ENCODE peak calls at places on chromosome 21, in seven cellular contexts. S is CD8-positive, alpha-beta T cell; N is Peyer's patch; J is stomach; C is spleen; H is coronary artery; E is AG04450. Z is an unnamed sample.

GRCh38 chr21:35256468-35256988 is 207.4 kb upstream of the RUNX1 start:
- DNase-seq in N (peak), J (peak), S (no peak), H (peak), C (no peak), E (peak), Z (peak)

GRCh38 chr21:45002381-45003204 is 62.8 kb downstream of the SLX9 start:
- DNase-seq in H (no peak), S (no peak), J (no peak), N (no peak), E (no peak), C (peak), Z (peak)

GRCh38 chr21:45112371-45112770 is 38.0 kb downstream of the ADARB1 start:
- DNase-seq in H (peak), J (no peak), C (no peak), S (no peak), E (no peak), N (no peak), Z (no peak)

GRCh38 chr21:37684577-37684976 is 231.7 kb downstream of the KCNJ6 start:
- DNase-seq in H (no peak), J (no peak), S (no peak), E (no peak), C (no peak), N (no peak), Z (no peak)

GRCh38 chr21:35138665-35139381 is 89.7 kb upstream of the RUNX1 start:
- DNase-seq in C (no peak), H (no peak), E (peak), N (peak), S (peak), J (no peak), Z (no peak)

GRCh38 chr21:45454081-45454923 is 49.3 kb downstream of the COL18A1 start:
- DNase-seq in H (no peak), S (no peak), C (peak), N (no peak), J (no peak), E (no peak), Z (no peak)

GRCh38 chr21:34878501-34878900 is 170.6 kb downstream of the RUNX1 start:
- DNase-seq in C (no peak), E (no peak), J (peak), S (no peak), H (no peak), N (no peak), Z (no peak)

GRCh38 chr21:38506606-38507331 is 8.5 kb upstream of the ERG start:
- DNase-seq in S (no peak), N (no peak), C (no peak), H (no peak), J (no peak), E (no peak), Z (no peak)

GRCh38 chr21:38968887-38969543 is 163.3 kb downstream of the ETS2 start:
- DNase-seq in E (no peak), H (no peak), N (no peak), J (no peak), C (no peak), S (no peak), Z (no peak)

GRCh38 chr21:45256912-45257672 is 30.6 kb downstream of the POFUT2 start:
- DNase-seq in H (peak), N (peak), S (no peak), C (peak), J (no peak), E (no peak), Z (no peak)

GRCh38 chr21:45954271-45954670 is 27.3 kb upstream of the COL6A1 start:
- DNase-seq in S (no peak), J (no peak), E (no peak), H (no peak), C (no peak), N (no peak), Z (no peak)

GRCh38 chr21:34736116-34736870 is 67.5 kb downstream of the CLIC6 start:
- DNase-seq in J (no peak), H (no peak), S (no peak), E (no peak), C (no peak), N (no peak), Z (no peak)

GRCh38 chr21:37522641-37523295 is 156.2 kb downstream of the DYRK1A start:
- DNase-seq in S (no peak), C (no peak), H (no peak), J (no peak), N (no peak), E (no peak), Z (no peak)

GRCh38 chr21:36260802-36261201 is 59.2 kb upstream of the MORC3 start:
- DNase-seq in S (no peak), H (no peak), J (no peak), E (no peak), N (no peak), C (peak), Z (no peak)
- H3K27ac ChIP-seq in S (no peak), H (peak), J (no peak), E (no peak), N (peak), C (peak), Z (no peak)

GRCh38 chr21:42694751-42695150 is 41.3 kb downstream of the PDE9A start:
- DNase-seq in C (peak), E (no peak), J (no peak), N (no peak), H (no peak), S (no peak), Z (no peak)
- H3K27ac ChIP-seq in C (no peak), E (no peak), J (no peak), N (no peak), H (peak), S (no peak), Z (no peak)

DNA sequence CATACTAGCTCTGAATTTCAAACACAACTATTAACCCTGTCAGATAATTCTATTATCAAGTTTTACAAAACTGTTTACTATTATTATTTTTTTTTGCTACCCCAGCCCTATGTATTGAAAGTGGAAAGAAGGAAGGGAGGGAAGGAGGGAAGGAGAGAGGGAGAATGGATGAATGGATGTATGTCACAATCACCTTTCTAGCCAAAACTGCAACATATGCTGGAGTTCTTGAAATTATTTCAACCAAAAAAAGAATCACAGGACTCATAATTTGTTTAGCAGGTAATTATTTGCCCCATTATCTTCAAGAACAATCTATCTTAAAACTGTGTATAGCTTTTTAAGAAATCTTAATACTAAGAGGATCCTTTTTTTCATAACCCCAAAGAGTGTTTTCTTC is 5.4 kb downstream of the NRIP1 start:
- DNase-seq in E (no peak), J (no peak), H (no peak), S (no peak), N (no peak), C (no peak), Z (no peak)
- H3K27ac ChIP-seq in E (no peak), J (no peak), H (no peak), S (no peak), N (peak), C (peak), Z (no peak)

GRCh38 chr21:31733521-31734149 is 1.7 kb upstream of the SCAF4 start:
- DNase-seq in N (no peak), H (no peak), J (no peak), C (no peak), E (no peak), S (no peak), Z (no peak)
- H3K27ac ChIP-seq in N (peak), H (peak), J (no peak), C (peak), E (no peak), S (no peak), Z (no peak)

GRCh38 chr21:31502537-31503143 is 156.9 kb upstream of the SOD1 start:
- DNase-seq in J (no peak), N (no peak), H (no peak), E (no peak), C (no peak), S (no peak), Z (no peak)

GRCh38 chr21:31503939-31504338 is 155.6 kb upstream of the SOD1 start:
- DNase-seq in E (no peak), H (no peak), N (no peak), J (no peak), S (no peak), C (no peak), Z (no peak)

GRCh38 chr21:31501921-31502320 is 157.6 kb upstream of the SOD1 start:
- DNase-seq in C (no peak), J (no peak), N (no peak), S (no peak), E (no peak), H (no peak), Z (no peak)

GRCh38 chr21:31500976-31501375 is 156.9 kb upstream of the TIAM1 start:
- DNase-seq in E (no peak), S (no peak), C (no peak), H (no peak), J (no peak), N (no peak), Z (no peak)

DNA sequence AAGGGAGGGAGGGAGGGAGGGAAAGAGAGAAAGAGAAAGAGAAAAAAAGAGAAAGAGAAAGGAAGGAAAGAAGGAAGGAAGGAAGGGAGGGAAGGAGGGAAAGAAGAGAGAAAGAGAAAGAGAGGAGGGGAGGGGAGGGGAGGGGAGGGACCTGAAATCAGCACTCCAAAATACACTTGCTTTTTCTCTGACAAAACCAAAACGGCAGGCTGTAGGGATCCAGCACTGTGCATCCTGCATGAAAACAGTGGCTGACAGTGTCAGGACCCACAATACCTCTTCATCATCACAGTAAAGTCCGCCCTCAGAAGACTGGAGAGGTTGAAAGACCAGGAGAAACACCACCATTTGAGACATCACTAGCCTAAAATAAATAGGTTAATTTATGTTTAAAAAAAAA is 156.0 kb upstream of the SOD1 start:
- DNase-seq in H (no peak), J (no peak), N (no peak), C (no peak), E (no peak), S (no peak), Z (no peak)
- H3K27ac ChIP-seq in H (no peak), J (no peak), N (no peak), C (no peak), E (no peak), S (no peak), Z (no peak)

GRCh38 chr21:43767980-43768867 is 7.9 kb downstream of the CSTB start:
- DNase-seq in J (peak), N (no peak), E (peak), C (no peak), S (no peak), H (no peak), Z (no peak)

GRCh38 chr21:43768868-43769167 is 7.3 kb downstream of the CSTB start:
- DNase-seq in E (no peak), H (no peak), S (no peak), N (no peak), J (no peak), C (no peak), Z (no peak)

GRCh38 chr21:43766734-43767497 is 9.2 kb downstream of the CSTB start:
- DNase-seq in S (no peak), E (no peak), J (no peak), C (no peak), H (no peak), N (no peak), Z (peak)

GRCh38 chr21:43769325-43769958 is 6.7 kb downstream of the CSTB start:
- DNase-seq in E (no peak), S (no peak), N (no peak), J (no peak), C (no peak), H (no peak), Z (no peak)

DNA sequence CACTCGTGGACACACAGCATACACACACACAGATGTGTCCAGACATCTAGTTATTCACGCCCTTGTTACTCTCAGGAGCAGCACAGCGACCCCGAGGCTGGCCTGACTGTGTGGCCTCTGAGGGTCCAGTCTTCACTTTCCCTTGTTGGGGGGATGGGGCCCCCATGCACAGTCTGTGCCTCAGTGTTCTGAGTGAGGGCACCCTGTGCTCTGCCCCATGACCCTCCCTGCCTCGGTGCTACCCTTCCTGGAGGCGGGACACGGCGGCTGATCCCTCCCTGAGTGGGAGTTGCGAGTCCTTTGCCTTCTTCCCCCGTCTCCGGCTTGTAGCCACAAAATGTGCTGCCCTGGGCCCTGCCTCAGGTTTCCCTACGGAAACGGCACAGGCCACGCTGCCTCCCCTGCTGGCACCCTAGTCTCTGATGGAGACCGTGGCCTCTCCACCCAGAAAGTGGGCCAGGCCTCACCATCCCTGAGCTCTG is 8.6 kb downstream of the CSTB start:
- DNase-seq in J (no peak), H (no peak), N (no peak), E (no peak), S (no peak), C (no peak), Z (no peak)
- H3K27ac ChIP-seq in J (peak), H (peak), N (peak), E (no peak), S (no peak), C (no peak), Z (no peak)

GRCh38 chr21:33205476-33205875 is 24.3 kb upstream of the IFNAR2 start:
- DNase-seq in H (no peak), S (no peak), N (peak), C (no peak), E (no peak), J (no peak), Z (no peak)

GRCh38 chr21:33206771-33207290 is 22.9 kb upstream of the IFNAR2 start:
- DNase-seq in E (no peak), J (no peak), S (no peak), H (no peak), C (peak), N (no peak), Z (no peak)

GRCh38 chr21:33202464-33203363 is 27.0 kb upstream of the IFNAR2 start:
- DNase-seq in C (no peak), E (no peak), N (no peak), J (no peak), S (no peak), H (no peak), Z (no peak)

GRCh38 chr21:33201945-33202344 is 27.8 kb upstream of the IFNAR2 start:
- DNase-seq in H (no peak), J (no peak), C (no peak), E (no peak), N (no peak), S (no peak), Z (no peak)

GRCh38 chr21:33203371-33203724 is 26.4 kb upstream of the IFNAR2 start:
- DNase-seq in H (no peak), E (no peak), S (no peak), J (no peak), N (no peak), C (no peak), Z (no peak)
- H3K27ac ChIP-seq in H (peak), E (peak), S (no peak), J (no peak), N (peak), C (peak), Z (peak)

DNA sequence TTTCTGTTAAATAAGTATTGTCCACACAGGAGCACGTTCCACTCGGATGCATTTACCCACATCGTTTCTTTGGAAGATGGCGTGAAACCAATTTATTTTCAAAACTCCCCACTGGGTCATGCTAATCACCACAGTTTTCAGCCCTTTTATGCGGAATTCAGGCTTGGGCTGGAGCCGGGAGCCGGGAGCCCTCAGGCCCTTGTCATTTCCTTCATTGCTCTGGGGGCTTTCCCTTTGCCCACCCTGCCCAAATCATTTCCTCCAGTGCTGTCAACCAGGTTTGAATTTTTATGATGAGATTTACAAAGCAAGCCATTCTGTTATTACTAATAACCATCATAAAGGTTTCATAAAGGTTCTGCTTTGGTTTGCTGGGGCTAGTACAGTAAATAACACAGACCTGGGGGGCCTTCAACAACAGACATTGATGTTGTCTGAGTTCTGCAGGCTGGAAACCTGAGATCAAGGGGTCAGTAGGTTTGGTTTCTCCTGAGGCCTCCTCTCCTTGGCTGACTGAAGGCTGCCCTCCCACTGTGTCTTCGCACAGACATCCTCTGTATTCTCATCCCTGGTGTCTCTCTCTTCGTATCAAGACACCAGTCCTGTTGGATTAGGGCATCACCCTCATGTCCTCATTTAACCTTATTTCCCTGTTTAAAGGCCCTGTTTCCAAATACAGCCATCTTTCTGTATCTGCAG is 37.1 kb downstream of the HUNK start:
- DNase-seq in C (no peak), J (no peak), H (no peak), N (no peak), S (no peak), E (no peak), Z (no peak)
- H3K27ac ChIP-seq in C (no peak), J (no peak), H (no peak), N (no peak), S (no peak), E (no peak), Z (peak)